ENCODE peak calls at places on chromosome 6, in nine cellular contexts. J is Peyer's patch; X is effector memory CD4-positive, alpha-beta T cell; N is GM12878; T is body of pancreas; V is H1; F is CD8-positive, alpha-beta memory T cell; M is fibroblast of lung; H is cardiac muscle cell. A is an unnamed sample.

GRCh38 chr6:129105793-129106192 is 222.9 kb downstream of the LAMA2 start:
- DNase-seq in J (no peak), X (no peak), N (no peak), T (no peak), V (no peak), F (no peak), M (no peak), H (no peak), A (no peak)

GRCh38 chr6:37092851-37093727 is 76.9 kb upstream of the PIM1 start:
- DNase-seq in J (no peak), X (no peak), N (no peak), T (peak), V (no peak), F (no peak), M (peak), H (no peak), A (no peak)

GRCh38 chr6:168581236-168581635 is 140.3 kb downstream of the SMOC2 start:
- DNase-seq in J (no peak), X (no peak), N (no peak), T (no peak), V (no peak), F (no peak), M (no peak), H (no peak), A (no peak)

GRCh38 chr6:87561012-87561411 is 28.8 kb downstream of the RARS2 start:
- DNase-seq in J (no peak), X (no peak), N (no peak), T (no peak), V (no peak), F (no peak), M (peak), H (no peak), A (no peak)

GRCh38 chr6:117677553-117678131 is 2.4 kb downstream of the NUS1 start:
- DNase-seq in J (no peak), X (no peak), N (no peak), T (no peak), V (no peak), F (no peak), M (peak), H (peak), A (no peak)

GRCh38 chr6:28124350-28124970 is at the start of gene ZSCAN16:
- DNase-seq in J (peak), X (peak), N (no peak), T (peak), V (peak), F (peak), M (peak), H (peak), A (peak)

GRCh38 chr6:90375681-90376439 is 79.2 kb upstream of the BACH2 start:
- DNase-seq in J (peak), X (no peak), N (no peak), T (no peak), V (no peak), F (no peak), M (peak), H (peak), A (peak)

GRCh38 chr6:48560408-48560807 is 449.4 kb upstream of the PTCHD4 start:
- DNase-seq in J (no peak), X (no peak), N (no peak), T (no peak), V (no peak), F (no peak), M (peak), H (peak), A (no peak)

GRCh38 chr6:41780623-41781301 is at the start of gene PRICKLE4:
- DNase-seq in J (peak), X (no peak), N (no peak), T (peak), V (no peak), F (no peak), M (no peak), H (peak), A (peak)

GRCh38 chr6:74942130-74942529 is 263.7 kb downstream of the COL12A1 start:
- DNase-seq in J (no peak), X (no peak), N (no peak), T (no peak), V (no peak), F (no peak), M (peak), H (no peak), A (no peak)

GRCh38 chr6:21826031-21826430 is 232.5 kb downstream of the SOX4 start:
- DNase-seq in J (no peak), X (no peak), N (no peak), T (no peak), V (peak), F (no peak), M (peak), H (no peak), A (peak)

GRCh38 chr6:148463671-148464070 is 121.0 kb downstream of the SASH1 start:
- DNase-seq in J (no peak), X (no peak), N (no peak), T (no peak), V (no peak), F (no peak), M (no peak), H (no peak), A (no peak)
- H3K27ac ChIP-seq in J (no peak), X (no peak), N (no peak), T (no peak), V (no peak), F (no peak), M (no peak), H (no peak), A (no peak)

DNA sequence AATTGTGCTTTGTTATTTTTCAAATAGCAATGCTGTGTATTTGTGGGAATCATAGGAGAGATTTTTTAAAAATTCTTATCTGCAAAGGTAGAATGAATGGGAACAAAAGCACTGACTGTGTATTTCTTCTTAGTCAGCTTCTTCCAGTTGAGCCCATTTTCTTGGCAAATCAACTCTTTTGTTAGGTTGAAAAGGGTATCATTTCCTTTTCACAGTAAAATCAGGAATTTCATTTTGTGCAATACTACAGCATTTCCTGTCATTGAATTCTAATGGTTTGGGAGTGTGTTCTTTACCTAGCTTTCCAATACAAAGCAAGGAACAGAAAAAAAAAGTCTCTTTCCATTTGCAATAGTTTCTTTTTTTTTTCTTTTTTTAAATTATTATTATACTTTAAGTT is 19.0 kb upstream of the EXOC2 start:
- DNase-seq in J (no peak), X (no peak), N (no peak), T (no peak), V (no peak), F (no peak), M (no peak), H (no peak), A (no peak)
- H3K4me3 ChIP-seq in J (no peak), X (no peak), N (peak), T (no peak), V (peak), F (peak), M (no peak), H (no peak), A (no peak)

DNA sequence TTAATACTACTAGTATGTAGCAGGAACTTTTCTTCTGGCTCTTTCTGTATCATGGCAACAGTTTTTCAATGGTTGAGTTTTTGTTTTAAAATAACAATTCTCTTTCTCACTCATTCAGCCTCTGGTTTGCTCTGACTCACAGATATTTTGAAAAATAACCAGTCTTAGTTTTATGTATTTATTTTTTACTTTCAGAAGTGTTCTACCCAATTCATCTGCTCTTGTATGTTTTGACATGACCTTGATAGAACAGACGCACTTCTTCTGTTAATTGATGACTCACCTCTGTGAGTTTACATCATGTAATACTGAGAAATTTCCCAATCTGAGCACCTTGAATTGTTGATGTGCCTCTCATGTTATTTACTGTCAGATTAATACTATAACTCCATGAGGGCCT is 178.9 kb downstream of the SASH1 start:
- DNase-seq in J (no peak), X (no peak), N (no peak), T (no peak), V (no peak), F (no peak), M (peak), H (no peak), A (no peak)
- H3K27ac ChIP-seq in J (peak), X (no peak), N (no peak), T (peak), V (no peak), F (no peak), M (peak), H (no peak), A (no peak)

GRCh38 chr6:13005994-13006393 is 289.4 kb downstream of the PHACTR1 start:
- DNase-seq in J (no peak), X (no peak), N (no peak), T (no peak), V (no peak), F (no peak), M (no peak), H (no peak), A (no peak)
- H3K4me3 ChIP-seq in J (no peak), X (no peak), N (no peak), T (no peak), V (no peak), F (no peak), M (no peak), H (no peak), A (no peak)

GRCh38 chr6:43698584-43699349 is 11.2 kb upstream of the MRPS18A start:
- DNase-seq in J (peak), X (no peak), N (no peak), T (peak), V (no peak), F (no peak), M (no peak), H (peak), A (peak)

GRCh38 chr6:43695078-43695966 is 7.7 kb upstream of the MRPS18A start:
- DNase-seq in J (peak), X (no peak), N (no peak), T (peak), V (no peak), F (no peak), M (no peak), H (no peak), A (peak)

GRCh38 chr6:43699564-43700186 is 12.1 kb upstream of the MRPS18A start:
- DNase-seq in J (peak), X (no peak), N (no peak), T (no peak), V (no peak), F (no peak), M (peak), H (peak), A (peak)

GRCh38 chr6:43695967-43696291 is 8.3 kb upstream of the MRPS18A start:
- DNase-seq in J (no peak), X (no peak), N (no peak), T (no peak), V (no peak), F (no peak), M (no peak), H (no peak), A (no peak)
- H3K27ac ChIP-seq in J (no peak), X (no peak), N (no peak), T (no peak), V (no peak), F (no peak), M (no peak), H (no peak), A (peak)

GRCh38 chr6:140932909-140933308 is 1199.8 kb upstream of the GJE1 start:
- DNase-seq in J (no peak), X (no peak), N (no peak), T (no peak), V (no peak), F (no peak), M (no peak), H (no peak), A (no peak)
- H3K4me3 ChIP-seq in J (no peak), X (no peak), N (no peak), T (no peak), V (no peak), F (no peak), M (no peak), H (no peak), A (no peak)

GRCh38 chr6:143744593-143745151 is 66.9 kb downstream of the PHACTR2 start:
- DNase-seq in J (no peak), X (no peak), N (no peak), T (no peak), V (no peak), F (no peak), M (peak), H (no peak), A (no peak)
- H3K27ac ChIP-seq in J (no peak), X (no peak), N (no peak), T (peak), V (peak), F (no peak), M (no peak), H (peak), A (peak)

GRCh38 chr6:169789146-169789943 is 37.9 kb downstream of the ERMARD start:
- DNase-seq in J (peak), X (no peak), N (no peak), T (no peak), V (no peak), F (no peak), M (no peak), H (no peak), A (no peak)

GRCh38 chr6:169791721-169792131 is 40.3 kb downstream of the ERMARD start:
- DNase-seq in J (peak), X (no peak), N (no peak), T (no peak), V (no peak), F (no peak), M (peak), H (no peak), A (no peak)

GRCh38 chr6:169792306-169793015 is 41.0 kb downstream of the ERMARD start:
- DNase-seq in J (peak), X (no peak), N (no peak), T (no peak), V (no peak), F (no peak), M (no peak), H (no peak), A (no peak)

GRCh38 chr6:169788809-169789145 is 37.4 kb downstream of the ERMARD start:
- DNase-seq in J (no peak), X (no peak), N (no peak), T (no peak), V (no peak), F (no peak), M (no peak), H (no peak), A (no peak)

DNA sequence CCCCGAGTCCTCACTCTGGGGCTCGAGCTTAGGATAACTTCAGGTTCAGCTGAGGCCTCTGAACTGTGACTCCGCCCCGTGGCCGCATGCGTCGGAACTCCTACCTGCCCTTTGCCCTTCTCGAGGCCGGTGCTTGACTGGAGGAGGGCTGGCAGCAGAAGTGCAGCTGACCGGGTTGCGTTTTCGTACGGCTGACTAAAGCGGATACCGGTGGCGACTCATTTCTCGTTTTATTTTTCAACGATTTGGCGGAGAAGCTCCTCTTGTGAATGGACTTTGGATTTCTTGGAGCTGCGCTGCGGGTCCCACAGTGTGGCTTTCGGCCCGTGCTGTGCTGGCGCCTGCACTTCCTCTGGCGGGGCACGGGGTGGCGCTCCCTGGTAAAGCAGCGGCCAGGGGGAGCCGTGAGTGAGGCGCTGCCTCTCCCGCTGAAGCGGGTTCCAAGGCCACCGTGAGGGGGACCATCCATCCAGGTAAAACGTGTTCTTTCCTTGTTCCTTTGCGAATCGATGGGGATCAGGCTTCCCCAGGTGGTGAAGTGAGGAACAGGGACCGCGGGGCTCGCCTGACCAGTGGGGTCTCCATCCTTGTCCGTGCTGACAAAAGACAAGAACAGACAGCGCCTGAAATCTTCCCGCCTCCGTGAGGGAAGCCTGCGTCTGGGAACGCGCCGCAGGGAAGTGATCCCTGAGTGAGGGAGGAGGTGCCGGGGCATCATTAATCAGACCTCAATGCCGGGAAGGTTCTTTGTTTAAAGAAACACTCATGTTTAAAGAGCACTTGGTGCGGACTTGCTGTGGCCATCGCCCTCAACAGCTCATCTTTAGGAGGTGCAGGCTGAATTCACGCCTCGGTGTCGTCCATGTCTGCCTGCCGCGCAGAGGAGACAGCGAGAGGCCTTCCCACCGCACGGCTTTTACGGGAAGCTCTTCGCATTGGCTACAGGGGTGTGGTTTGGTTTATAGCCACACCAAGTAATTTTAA is 38.8 kb downstream of the ERMARD start:
- DNase-seq in J (peak), X (peak), N (no peak), T (peak), V (peak), F (peak), M (peak), H (peak), A (peak)
- H3K4me3 ChIP-seq in J (peak), X (peak), N (peak), T (no peak), V (peak), F (peak), M (peak), H (peak), A (peak)

GRCh38 chr6:137847748-137848147 is 19.3 kb upstream of the TNFAIP3 start:
- DNase-seq in J (no peak), X (no peak), N (no peak), T (no peak), V (no peak), F (no peak), M (no peak), H (no peak), A (no peak)
- H3K27ac ChIP-seq in J (no peak), X (no peak), N (no peak), T (no peak), V (no peak), F (no peak), M (no peak), H (no peak), A (peak)

A was measured in SJCRH30.